ENCODE peak calls at places on chromosomes 1 and 21, in nine cellular contexts. S, L, G, I, T, Z, N, E and Q are unnamed samples.

GRCh38 chr1:172585348-172585747 is 52.4 kb downstream of the SUCO start:
- DNase-seq in E (no peak), N (no peak), G (no peak), T (no peak), S (no peak), I (no peak), Z (peak), L (peak), Q (no peak)

GRCh38 chr1:39205781-39206464 is 1.4 kb downstream of the MACF1 start:
- DNase-seq in G (no peak), T (no peak), L (no peak), S (no peak), I (no peak), E (no peak), N (no peak), Z (no peak), Q (no peak)

GRCh38 chr1:209527993-209528392 is 55.5 kb upstream of the CAMK1G start:
- DNase-seq in T (no peak), I (no peak), N (no peak), L (peak), Z (peak), G (no peak), E (no peak), S (no peak), Q (no peak)

GRCh38 chr1:26067432-26067911 is at the start of gene TRIM63:
- DNase-seq in T (no peak), L (no peak), G (peak), N (no peak), E (no peak), Z (no peak), S (no peak), I (no peak), Q (no peak)

GRCh38 chr1:7174980-7175379 is 389.7 kb downstream of the CAMTA1 start:
- DNase-seq in E (no peak), L (no peak), S (no peak), N (no peak), I (no peak), Z (no peak), T (no peak), G (no peak), Q (no peak)

GRCh38 chr1:92994105-92994712 is 32.9 kb upstream of the DIPK1A start:
- DNase-seq in I (peak), E (peak), S (peak), N (peak), G (no peak), Z (peak), L (peak), T (peak), Q (peak)

GRCh38 chr1:185559684-185560310 is 174.4 kb upstream of the HMCN1 start:
- DNase-seq in T (no peak), I (no peak), G (peak), S (no peak), E (peak), N (no peak), Z (peak), L (peak), Q (no peak)

GRCh38 chr1:239858058-239858457 is 233.6 kb upstream of the FMN2 start:
- DNase-seq in I (peak), E (no peak), S (no peak), L (peak), G (no peak), N (no peak), T (no peak), Z (peak), Q (peak)

GRCh38 chr1:152786077-152786476 is at the start of gene LCE1E:
- DNase-seq in N (no peak), G (no peak), S (no peak), E (no peak), T (no peak), L (peak), Z (no peak), I (no peak), Q (peak)

GRCh38 chr1:92882817-92883216 is 51.0 kb downstream of the RPL5 start:
- DNase-seq in N (no peak), I (no peak), T (no peak), S (no peak), L (peak), G (no peak), E (peak), Z (peak), Q (no peak)

GRCh38 chr21:15057290-15057689 is 7.5 kb downstream of the NRIP1 start:
- DNase-seq in I (no peak), T (no peak), L (no peak), S (no peak), N (no peak), Z (no peak), G (no peak), E (no peak), Q (no peak)

GRCh38 chr1:159775716-159776115 is 5.0 kb upstream of the DUSP23 start:
- DNase-seq in L (no peak), Z (no peak), G (no peak), T (no peak), S (no peak), E (no peak), N (no peak), I (no peak), Q (no peak)

GRCh38 chr1:151056574-151056973 is 2.8 kb downstream of the CDC42SE1 start:
- DNase-seq in Z (no peak), T (no peak), N (no peak), I (no peak), S (no peak), L (no peak), E (no peak), G (no peak), Q (no peak)

GRCh38 chr1:46667782-46668760 is at the start of gene ATPAF1:
- DNase-seq in N (peak), G (peak), Z (peak), S (no peak), L (peak), E (peak), I (peak), T (peak), Q (peak)

GRCh38 chr1:10433790-10434189 is 3.6 kb downstream of the CENPS start:
- DNase-seq in E (no peak), G (no peak), Z (no peak), I (no peak), L (no peak), N (no peak), S (no peak), T (no peak), Q (no peak)

GRCh38 chr1:205589618-205590456 is 42.0 kb downstream of the ELK4 start:
- DNase-seq in N (no peak), I (no peak), L (no peak), E (no peak), S (no peak), T (no peak), Z (no peak), G (no peak), Q (no peak)

GRCh38 chr21:43900690-43901089 is 35.7 kb downstream of the AGPAT3 start:
- DNase-seq in I (no peak), T (no peak), S (no peak), N (no peak), G (no peak), E (no peak), L (no peak), Z (no peak), Q (no peak)

GRCh38 chr1:186715887-186716809 is 35.9 kb upstream of the PTGS2 start:
- DNase-seq in G (no peak), T (no peak), E (no peak), Z (peak), I (no peak), S (no peak), N (no peak), L (no peak), Q (no peak)

GRCh38 chr21:16992448-16992847 is 520.4 kb upstream of the CXADR start:
- DNase-seq in S (no peak), T (no peak), E (no peak), G (no peak), L (no peak), N (no peak), Z (no peak), I (no peak), Q (no peak)

GRCh38 chr1:64472805-64473204 is 2.9 kb downstream of the CACHD1 start:
- DNase-seq in T (no peak), E (no peak), Z (no peak), N (no peak), S (no peak), G (no peak), L (no peak), I (no peak), Q (no peak)

GRCh38 chr1:173475564-173476196 is 1.5 kb upstream of the PRDX6 start:
- DNase-seq in Z (peak), I (peak), T (no peak), G (no peak), E (no peak), S (no peak), N (no peak), L (peak), Q (no peak)

GRCh38 chr1:245168921-245169320 is 14.1 kb downstream of the KIF26B start:
- DNase-seq in S (no peak), E (no peak), T (no peak), L (no peak), Z (no peak), N (no peak), G (no peak), I (no peak), Q (no peak)

GRCh38 chr1:11529763-11530730 is 51.1 kb downstream of the DISP3 start:
- DNase-seq in E (no peak), S (no peak), L (no peak), N (no peak), Z (no peak), G (no peak), I (no peak), T (no peak), Q (no peak)

GRCh38 chr1:151198254-151199127 is at the start of gene PIP5K1A:
- DNase-seq in N (peak), I (peak), G (peak), T (peak), L (peak), S (peak), Z (peak), E (peak), Q (peak)

GRCh38 chr1:22418352-22418751 is 33.3 kb upstream of the ZBTB40 start:
- DNase-seq in L (no peak), T (no peak), G (no peak), S (no peak), Z (no peak), N (no peak), I (no peak), E (no peak), Q (no peak)